ENCODE peak calls at places on chromosomes 13 and 19, in five cellular contexts. One of them, this sample, is unnamed.

GRCh38 chr19:18310118-18310909 is 12.6 kb downstream of the LSM4 start:
- DNase-seq in thoracic aorta: no peak
- DNase-seq in ELF-1: no peak
- DNase-seq in activated naive CD4-positive, alpha-beta T cell treated with Interleukin-2 at 50 U/mL for 16 hours: no peak
- DNase-seq in stimulated activated CD8-positive, alpha-beta memory T cell treated with anti-CD3 and anti-CD28 coated beads, Interleukin-12 subunit alpha, Interleukin-12 subunit beta, amount 100 ng/mL, for 4 hours: no peak
- DNase-seq in this sample: no peak

GRCh38 chr19:4866595-4867424 is 657 bp downstream of the PLIN3 start:
- DNase-seq in activated naive CD4-positive, alpha-beta T cell treated with Interleukin-2 at 50 U/mL for 16 hours: peak; percentile 54
- DNase-seq in thoracic aorta: no peak
- DNase-seq in stimulated activated CD8-positive, alpha-beta memory T cell treated with anti-CD3 and anti-CD28 coated beads, Interleukin-12 subunit alpha, Interleukin-12 subunit beta, amount 100 ng/mL, for 4 hours: peak; percentile 47
- DNase-seq in ELF-1: peak; percentile 46
- DNase-seq in this sample: peak; percentile 59

GRCh38 chr13:73341748-73342147 is 282.9 kb downstream of the KLF5 start:
- DNase-seq in ELF-1: no peak
- DNase-seq in thoracic aorta: no peak
- DNase-seq in activated naive CD4-positive, alpha-beta T cell treated with Interleukin-2 at 50 U/mL for 16 hours: no peak
- DNase-seq in stimulated activated CD8-positive, alpha-beta memory T cell treated with anti-CD3 and anti-CD28 coated beads, Interleukin-12 subunit alpha, Interleukin-12 subunit beta, amount 100 ng/mL, for 4 hours: no peak
- DNase-seq in this sample: no peak

GRCh38 chr19:1577090-1577928 is 9.2 kb upstream of the MEX3D start:
- DNase-seq in stimulated activated CD8-positive, alpha-beta memory T cell treated with anti-CD3 and anti-CD28 coated beads, Interleukin-12 subunit alpha, Interleukin-12 subunit beta, amount 100 ng/mL, for 4 hours: no peak
- DNase-seq in ELF-1: no peak
- DNase-seq in thoracic aorta: no peak
- DNase-seq in activated naive CD4-positive, alpha-beta T cell treated with Interleukin-2 at 50 U/mL for 16 hours: no peak
- DNase-seq in this sample: no peak

GRCh38 chr19:47587295-47587694 is 14.3 kb upstream of the ZNF541 start:
- DNase-seq in thoracic aorta: no peak
- DNase-seq in stimulated activated CD8-positive, alpha-beta memory T cell treated with anti-CD3 and anti-CD28 coated beads, Interleukin-12 subunit alpha, Interleukin-12 subunit beta, amount 100 ng/mL, for 4 hours: no peak
- DNase-seq in ELF-1: no peak
- DNase-seq in activated naive CD4-positive, alpha-beta T cell treated with Interleukin-2 at 50 U/mL for 16 hours: no peak
- DNase-seq in this sample: no peak

GRCh38 chr19:8973501-8974091 is 36.6 kb downstream of the MUC16 start:
- DNase-seq in activated naive CD4-positive, alpha-beta T cell treated with Interleukin-2 at 50 U/mL for 16 hours: no peak
- DNase-seq in ELF-1: peak; percentile 47
- DNase-seq in thoracic aorta: no peak
- DNase-seq in stimulated activated CD8-positive, alpha-beta memory T cell treated with anti-CD3 and anti-CD28 coated beads, Interleukin-12 subunit alpha, Interleukin-12 subunit beta, amount 100 ng/mL, for 4 hours: no peak
- DNase-seq in this sample: no peak

GRCh38 chr13:97275265-97275664 is 53.1 kb downstream of the MBNL2 start:
- DNase-seq in stimulated activated CD8-positive, alpha-beta memory T cell treated with anti-CD3 and anti-CD28 coated beads, Interleukin-12 subunit alpha, Interleukin-12 subunit beta, amount 100 ng/mL, for 4 hours: no peak
- DNase-seq in thoracic aorta: no peak
- DNase-seq in activated naive CD4-positive, alpha-beta T cell treated with Interleukin-2 at 50 U/mL for 16 hours: no peak
- DNase-seq in ELF-1: no peak
- DNase-seq in this sample: no peak

GRCh38 chr19:49492573-49493411 is 3.4 kb upstream of the RPS11 start:
- DNase-seq in thoracic aorta: no peak
- DNase-seq in activated naive CD4-positive, alpha-beta T cell treated with Interleukin-2 at 50 U/mL for 16 hours: no peak
- DNase-seq in ELF-1: peak; percentile 65
- DNase-seq in stimulated activated CD8-positive, alpha-beta memory T cell treated with anti-CD3 and anti-CD28 coated beads, Interleukin-12 subunit alpha, Interleukin-12 subunit beta, amount 100 ng/mL, for 4 hours: no peak
- DNase-seq in this sample: no peak

GRCh38 chr19:12208221-12208620 is 45.3 kb downstream of the ZNF136 start:
- DNase-seq in ELF-1: no peak
- DNase-seq in activated naive CD4-positive, alpha-beta T cell treated with Interleukin-2 at 50 U/mL for 16 hours: no peak
- DNase-seq in thoracic aorta: no peak
- DNase-seq in stimulated activated CD8-positive, alpha-beta memory T cell treated with anti-CD3 and anti-CD28 coated beads, Interleukin-12 subunit alpha, Interleukin-12 subunit beta, amount 100 ng/mL, for 4 hours: no peak
- DNase-seq in this sample: no peak

GRCh38 chr19:36245210-36246005 is 30.5 kb downstream of the ZNF146 start:
- DNase-seq in thoracic aorta: no peak
- DNase-seq in ELF-1: peak; percentile 93
- DNase-seq in stimulated activated CD8-positive, alpha-beta memory T cell treated with anti-CD3 and anti-CD28 coated beads, Interleukin-12 subunit alpha, Interleukin-12 subunit beta, amount 100 ng/mL, for 4 hours: no peak
- DNase-seq in activated naive CD4-positive, alpha-beta T cell treated with Interleukin-2 at 50 U/mL for 16 hours: no peak
- DNase-seq in this sample: no peak

GRCh38 chr19:18589380-18590272 is 1.0 kb downstream of the REX1BD start:
- DNase-seq in ELF-1: peak; percentile 92
- DNase-seq in stimulated activated CD8-positive, alpha-beta memory T cell treated with anti-CD3 and anti-CD28 coated beads, Interleukin-12 subunit alpha, Interleukin-12 subunit beta, amount 100 ng/mL, for 4 hours: no peak
- DNase-seq in thoracic aorta: no peak
- DNase-seq in activated naive CD4-positive, alpha-beta T cell treated with Interleukin-2 at 50 U/mL for 16 hours: peak; percentile 74
- DNase-seq in this sample: peak; percentile 81

GRCh38 chr19:35404879-35405622 is 34.2 kb downstream of the GPR42 start:
- DNase-seq in ELF-1: peak; percentile 77
- DNase-seq in activated naive CD4-positive, alpha-beta T cell treated with Interleukin-2 at 50 U/mL for 16 hours: peak; percentile 46
- DNase-seq in thoracic aorta: peak; percentile 17
- DNase-seq in stimulated activated CD8-positive, alpha-beta memory T cell treated with anti-CD3 and anti-CD28 coated beads, Interleukin-12 subunit alpha, Interleukin-12 subunit beta, amount 100 ng/mL, for 4 hours: no peak
- DNase-seq in this sample: peak; percentile 79

GRCh38 chr19:1613808-1614570 is 8.7 kb upstream of the UQCR11 start:
- DNase-seq in stimulated activated CD8-positive, alpha-beta memory T cell treated with anti-CD3 and anti-CD28 coated beads, Interleukin-12 subunit alpha, Interleukin-12 subunit beta, amount 100 ng/mL, for 4 hours: no peak
- DNase-seq in activated naive CD4-positive, alpha-beta T cell treated with Interleukin-2 at 50 U/mL for 16 hours: no peak
- DNase-seq in thoracic aorta: no peak
- DNase-seq in ELF-1: no peak
- DNase-seq in this sample: no peak

GRCh38 chr19:5695649-5696195 is 5.6 kb downstream of the RPL36 start:
- DNase-seq in thoracic aorta: no peak
- DNase-seq in stimulated activated CD8-positive, alpha-beta memory T cell treated with anti-CD3 and anti-CD28 coated beads, Interleukin-12 subunit alpha, Interleukin-12 subunit beta, amount 100 ng/mL, for 4 hours: no peak
- DNase-seq in activated naive CD4-positive, alpha-beta T cell treated with Interleukin-2 at 50 U/mL for 16 hours: no peak
- DNase-seq in ELF-1: no peak
- DNase-seq in this sample: no peak

GRCh38 chr13:72160977-72161376 is 294.0 kb upstream of the DACH1 start:
- DNase-seq in activated naive CD4-positive, alpha-beta T cell treated with Interleukin-2 at 50 U/mL for 16 hours: no peak
- DNase-seq in stimulated activated CD8-positive, alpha-beta memory T cell treated with anti-CD3 and anti-CD28 coated beads, Interleukin-12 subunit alpha, Interleukin-12 subunit beta, amount 100 ng/mL, for 4 hours: no peak
- DNase-seq in thoracic aorta: no peak
- DNase-seq in ELF-1: no peak
- DNase-seq in this sample: no peak

GRCh38 chr13:104757712-104758111 is 1691.5 kb upstream of the SLC10A2 start:
- DNase-seq in stimulated activated CD8-positive, alpha-beta memory T cell treated with anti-CD3 and anti-CD28 coated beads, Interleukin-12 subunit alpha, Interleukin-12 subunit beta, amount 100 ng/mL, for 4 hours: no peak
- DNase-seq in thoracic aorta: no peak
- DNase-seq in ELF-1: no peak
- DNase-seq in activated naive CD4-positive, alpha-beta T cell treated with Interleukin-2 at 50 U/mL for 16 hours: no peak
- DNase-seq in this sample: no peak

GRCh38 chr13:113649212-113649611 is 8.8 kb downstream of the ATP4B start:
- DNase-seq in thoracic aorta: no peak
- DNase-seq in ELF-1: no peak
- DNase-seq in activated naive CD4-positive, alpha-beta T cell treated with Interleukin-2 at 50 U/mL for 16 hours: no peak
- DNase-seq in stimulated activated CD8-positive, alpha-beta memory T cell treated with anti-CD3 and anti-CD28 coated beads, Interleukin-12 subunit alpha, Interleukin-12 subunit beta, amount 100 ng/mL, for 4 hours: no peak
- DNase-seq in this sample: no peak

GRCh38 chr19:33815410-33816340 is 19.0 kb downstream of the KCTD15 start:
- DNase-seq in ELF-1: no peak
- DNase-seq in stimulated activated CD8-positive, alpha-beta memory T cell treated with anti-CD3 and anti-CD28 coated beads, Interleukin-12 subunit alpha, Interleukin-12 subunit beta, amount 100 ng/mL, for 4 hours: no peak
- DNase-seq in activated naive CD4-positive, alpha-beta T cell treated with Interleukin-2 at 50 U/mL for 16 hours: no peak
- DNase-seq in thoracic aorta: no peak
- DNase-seq in this sample: no peak

GRCh38 chr13:110989331-110989730 is 74.5 kb upstream of the ANKRD10 start:
- DNase-seq in activated naive CD4-positive, alpha-beta T cell treated with Interleukin-2 at 50 U/mL for 16 hours: no peak
- DNase-seq in stimulated activated CD8-positive, alpha-beta memory T cell treated with anti-CD3 and anti-CD28 coated beads, Interleukin-12 subunit alpha, Interleukin-12 subunit beta, amount 100 ng/mL, for 4 hours: no peak
- DNase-seq in thoracic aorta: no peak
- DNase-seq in ELF-1: no peak
- DNase-seq in this sample: no peak

GRCh38 chr19:51195616-51196015 is 29.3 kb upstream of the CD33 start:
- DNase-seq in activated naive CD4-positive, alpha-beta T cell treated with Interleukin-2 at 50 U/mL for 16 hours: no peak
- DNase-seq in ELF-1: no peak
- DNase-seq in thoracic aorta: no peak
- DNase-seq in stimulated activated CD8-positive, alpha-beta memory T cell treated with anti-CD3 and anti-CD28 coated beads, Interleukin-12 subunit alpha, Interleukin-12 subunit beta, amount 100 ng/mL, for 4 hours: no peak
- DNase-seq in this sample: no peak

GRCh38 chr13:49759503-49759902 is 33.0 kb downstream of the KPNA3 start:
- DNase-seq in thoracic aorta: no peak
- DNase-seq in ELF-1: no peak
- DNase-seq in stimulated activated CD8-positive, alpha-beta memory T cell treated with anti-CD3 and anti-CD28 coated beads, Interleukin-12 subunit alpha, Interleukin-12 subunit beta, amount 100 ng/mL, for 4 hours: no peak
- DNase-seq in activated naive CD4-positive, alpha-beta T cell treated with Interleukin-2 at 50 U/mL for 16 hours: no peak
- DNase-seq in this sample: no peak

GRCh38 chr13:99383511-99383921 is 76.3 kb upstream of the GPR183 start:
- DNase-seq in activated naive CD4-positive, alpha-beta T cell treated with Interleukin-2 at 50 U/mL for 16 hours: no peak
- DNase-seq in thoracic aorta: no peak
- DNase-seq in stimulated activated CD8-positive, alpha-beta memory T cell treated with anti-CD3 and anti-CD28 coated beads, Interleukin-12 subunit alpha, Interleukin-12 subunit beta, amount 100 ng/mL, for 4 hours: no peak
- DNase-seq in ELF-1: no peak
- DNase-seq in this sample: no peak

GRCh38 chr13:74930402-74931165 is 551.4 kb downstream of the TBC1D4 start:
- DNase-seq in ELF-1: no peak
- DNase-seq in stimulated activated CD8-positive, alpha-beta memory T cell treated with anti-CD3 and anti-CD28 coated beads, Interleukin-12 subunit alpha, Interleukin-12 subunit beta, amount 100 ng/mL, for 4 hours: no peak
- DNase-seq in thoracic aorta: no peak
- DNase-seq in activated naive CD4-positive, alpha-beta T cell treated with Interleukin-2 at 50 U/mL for 16 hours: no peak
- DNase-seq in this sample: no peak

GRCh38 chr13:96068729-96069128 is 15.5 kb upstream of the UGGT2 start:
- DNase-seq in activated naive CD4-positive, alpha-beta T cell treated with Interleukin-2 at 50 U/mL for 16 hours: no peak
- DNase-seq in stimulated activated CD8-positive, alpha-beta memory T cell treated with anti-CD3 and anti-CD28 coated beads, Interleukin-12 subunit alpha, Interleukin-12 subunit beta, amount 100 ng/mL, for 4 hours: no peak
- DNase-seq in thoracic aorta: no peak
- DNase-seq in ELF-1: no peak
- DNase-seq in this sample: no peak

GRCh38 chr19:29677001-29677781 is 11.9 kb downstream of the PLEKHF1 start:
- DNase-seq in ELF-1: no peak
- DNase-seq in thoracic aorta: no peak
- DNase-seq in activated naive CD4-positive, alpha-beta T cell treated with Interleukin-2 at 50 U/mL for 16 hours: no peak
- DNase-seq in stimulated activated CD8-positive, alpha-beta memory T cell treated with anti-CD3 and anti-CD28 coated beads, Interleukin-12 subunit alpha, Interleukin-12 subunit beta, amount 100 ng/mL, for 4 hours: no peak
- DNase-seq in this sample: no peak

GRCh38 chr13:98284677-98285076 is 107.6 kb upstream of the RNF113B start:
- DNase-seq in thoracic aorta: no peak
- DNase-seq in stimulated activated CD8-positive, alpha-beta memory T cell treated with anti-CD3 and anti-CD28 coated beads, Interleukin-12 subunit alpha, Interleukin-12 subunit beta, amount 100 ng/mL, for 4 hours: no peak
- DNase-seq in activated naive CD4-positive, alpha-beta T cell treated with Interleukin-2 at 50 U/mL for 16 hours: no peak
- DNase-seq in ELF-1: no peak
- DNase-seq in this sample: no peak

GRCh38 chr13:109812375-109812774 is 26.0 kb upstream of the IRS2 start:
- DNase-seq in stimulated activated CD8-positive, alpha-beta memory T cell treated with anti-CD3 and anti-CD28 coated beads, Interleukin-12 subunit alpha, Interleukin-12 subunit beta, amount 100 ng/mL, for 4 hours: no peak
- DNase-seq in thoracic aorta: no peak
- DNase-seq in activated naive CD4-positive, alpha-beta T cell treated with Interleukin-2 at 50 U/mL for 16 hours: no peak
- DNase-seq in ELF-1: no peak
- DNase-seq in this sample: no peak

GRCh38 chr13:114124921-114125320 is 7.5 kb downstream of the RASA3 start:
- DNase-seq in stimulated activated CD8-positive, alpha-beta memory T cell treated with anti-CD3 and anti-CD28 coated beads, Interleukin-12 subunit alpha, Interleukin-12 subunit beta, amount 100 ng/mL, for 4 hours: peak; percentile 61
- DNase-seq in activated naive CD4-positive, alpha-beta T cell treated with Interleukin-2 at 50 U/mL for 16 hours: peak; percentile 82
- DNase-seq in thoracic aorta: no peak
- DNase-seq in ELF-1: no peak
- DNase-seq in this sample: peak; percentile 67

GRCh38 chr13:26995159-26995558 is 176.5 kb downstream of the USP12 start:
- DNase-seq in thoracic aorta: no peak
- DNase-seq in stimulated activated CD8-positive, alpha-beta memory T cell treated with anti-CD3 and anti-CD28 coated beads, Interleukin-12 subunit alpha, Interleukin-12 subunit beta, amount 100 ng/mL, for 4 hours: no peak
- DNase-seq in activated naive CD4-positive, alpha-beta T cell treated with Interleukin-2 at 50 U/mL for 16 hours: no peak
- DNase-seq in ELF-1: no peak
- DNase-seq in this sample: no peak

GRCh38 chr13:19910336-19911072 is 47.1 kb upstream of the ZMYM5 start:
- DNase-seq in stimulated activated CD8-positive, alpha-beta memory T cell treated with anti-CD3 and anti-CD28 coated beads, Interleukin-12 subunit alpha, Interleukin-12 subunit beta, amount 100 ng/mL, for 4 hours: no peak
- DNase-seq in activated naive CD4-positive, alpha-beta T cell treated with Interleukin-2 at 50 U/mL for 16 hours: no peak
- DNase-seq in ELF-1: no peak
- DNase-seq in thoracic aorta: no peak
- DNase-seq in this sample: no peak

GRCh38 chr13:75120071-75120470 is 361.9 kb downstream of the TBC1D4 start:
- DNase-seq in activated naive CD4-positive, alpha-beta T cell treated with Interleukin-2 at 50 U/mL for 16 hours: no peak
- DNase-seq in thoracic aorta: no peak
- DNase-seq in ELF-1: no peak
- DNase-seq in stimulated activated CD8-positive, alpha-beta memory T cell treated with anti-CD3 and anti-CD28 coated beads, Interleukin-12 subunit alpha, Interleukin-12 subunit beta, amount 100 ng/mL, for 4 hours: no peak
- DNase-seq in this sample: no peak

GRCh38 chr19:17470204-17470841 is at the start of gene SLC27A1:
- DNase-seq in activated naive CD4-positive, alpha-beta T cell treated with Interleukin-2 at 50 U/mL for 16 hours: peak; percentile 91
- DNase-seq in stimulated activated CD8-positive, alpha-beta memory T cell treated with anti-CD3 and anti-CD28 coated beads, Interleukin-12 subunit alpha, Interleukin-12 subunit beta, amount 100 ng/mL, for 4 hours: peak; percentile 81
- DNase-seq in thoracic aorta: peak; percentile 97
- DNase-seq in ELF-1: peak; percentile 99
- DNase-seq in this sample: peak; percentile 94

GRCh38 chr19:50720921-50721291 is 1.3 kb upstream of the SHANK1 start:
- DNase-seq in activated naive CD4-positive, alpha-beta T cell treated with Interleukin-2 at 50 U/mL for 16 hours: no peak
- DNase-seq in thoracic aorta: no peak
- DNase-seq in stimulated activated CD8-positive, alpha-beta memory T cell treated with anti-CD3 and anti-CD28 coated beads, Interleukin-12 subunit alpha, Interleukin-12 subunit beta, amount 100 ng/mL, for 4 hours: no peak
- DNase-seq in ELF-1: no peak
- DNase-seq in this sample: no peak

GRCh38 chr13:32426981-32427851 is 714 bp downstream of the N4BP2L1 start:
- DNase-seq in stimulated activated CD8-positive, alpha-beta memory T cell treated with anti-CD3 and anti-CD28 coated beads, Interleukin-12 subunit alpha, Interleukin-12 subunit beta, amount 100 ng/mL, for 4 hours: peak; percentile 37
- DNase-seq in thoracic aorta: no peak
- DNase-seq in activated naive CD4-positive, alpha-beta T cell treated with Interleukin-2 at 50 U/mL for 16 hours: peak; percentile 63
- DNase-seq in ELF-1: peak; percentile 43
- DNase-seq in this sample: peak; percentile 62

GRCh38 chr13:47678201-47678963 is 322.7 kb downstream of the SUCLA2 start:
- DNase-seq in activated naive CD4-positive, alpha-beta T cell treated with Interleukin-2 at 50 U/mL for 16 hours: no peak
- DNase-seq in ELF-1: no peak
- DNase-seq in thoracic aorta: no peak
- DNase-seq in stimulated activated CD8-positive, alpha-beta memory T cell treated with anti-CD3 and anti-CD28 coated beads, Interleukin-12 subunit alpha, Interleukin-12 subunit beta, amount 100 ng/mL, for 4 hours: no peak
- DNase-seq in this sample: no peak

GRCh38 chr19:5480427-5480836 is 25.2 kb downstream of the ZNRF4 start:
- DNase-seq in ELF-1: peak; percentile 63
- DNase-seq in stimulated activated CD8-positive, alpha-beta memory T cell treated with anti-CD3 and anti-CD28 coated beads, Interleukin-12 subunit alpha, Interleukin-12 subunit beta, amount 100 ng/mL, for 4 hours: no peak
- DNase-seq in thoracic aorta: no peak
- DNase-seq in activated naive CD4-positive, alpha-beta T cell treated with Interleukin-2 at 50 U/mL for 16 hours: peak; percentile 22
- DNase-seq in this sample: peak; percentile 65